ENCODE peak calls at places on chromosomes 13 and 19, in ten cellular contexts. One of them, this sample, is unnamed.

GRCh38 chr19:50501568-50502475 is 9.2 kb downstream of the JOSD2 start:
- DNase-seq in WTC11: no peak
- DNase-seq in uterus: no peak
- DNase-seq in A549: no peak
- DNase-seq in endothelial cell: no peak
- DNase-seq in BJ: no peak
- DNase-seq in thoracic aorta: no peak
- DNase-seq in omental fat pad: no peak
- DNase-seq in foreskin fibroblast: no peak
- DNase-seq in K562: no peak
- DNase-seq in this sample: no peak

GRCh38 chr19:49564616-49565045 is 15.7 kb downstream of the NOSIP start:
- DNase-seq in WTC11: no peak
- DNase-seq in uterus: no peak
- DNase-seq in A549: no peak
- DNase-seq in endothelial cell: no peak
- DNase-seq in BJ: no peak
- DNase-seq in thoracic aorta: no peak
- DNase-seq in omental fat pad: no peak
- DNase-seq in foreskin fibroblast: no peak
- DNase-seq in K562: no peak
- DNase-seq in this sample: no peak

GRCh38 chr13:36601186-36601585 is 72.6 kb upstream of the SERTM1 start:
- DNase-seq in WTC11: no peak
- DNase-seq in uterus: no peak
- DNase-seq in A549: no peak
- DNase-seq in endothelial cell: no peak
- DNase-seq in BJ: no peak
- DNase-seq in thoracic aorta: no peak
- DNase-seq in omental fat pad: no peak
- DNase-seq in foreskin fibroblast: no peak
- DNase-seq in K562: no peak
- DNase-seq in this sample: no peak

GRCh38 chr19:16026131-16026530 is 50.2 kb upstream of the TPM4 start:
- DNase-seq in WTC11: no peak
- DNase-seq in uterus: no peak
- DNase-seq in A549: no peak
- DNase-seq in endothelial cell: no peak
- DNase-seq in BJ: no peak
- DNase-seq in thoracic aorta: no peak
- DNase-seq in omental fat pad: no peak
- DNase-seq in foreskin fibroblast: no peak
- DNase-seq in K562: no peak
- DNase-seq in this sample: no peak

GRCh38 chr19:7177926-7178325 is 108.4 kb downstream of the ZNF557 start:
- DNase-seq in WTC11: no peak
- DNase-seq in uterus: peak
- DNase-seq in A549: no peak
- DNase-seq in endothelial cell: no peak
- DNase-seq in BJ: no peak
- DNase-seq in thoracic aorta: no peak
- DNase-seq in omental fat pad: no peak
- DNase-seq in foreskin fibroblast: peak
- DNase-seq in K562: no peak
- DNase-seq in this sample: no peak

GRCh38 chr19:13163609-13164364 is 13.6 kb downstream of the IER2 start:
- DNase-seq in WTC11: peak
- DNase-seq in uterus: peak
- DNase-seq in A549: peak
- DNase-seq in endothelial cell: peak
- DNase-seq in BJ: peak
- DNase-seq in thoracic aorta: no peak
- DNase-seq in omental fat pad: no peak
- DNase-seq in foreskin fibroblast: peak
- DNase-seq in K562: peak
- DNase-seq in this sample: peak

GRCh38 chr19:1163283-1163933 is 10.7 kb downstream of the SBNO2 start:
- DNase-seq in WTC11: no peak
- DNase-seq in uterus: no peak
- DNase-seq in A549: no peak
- DNase-seq in endothelial cell: no peak
- DNase-seq in BJ: no peak
- DNase-seq in thoracic aorta: no peak
- DNase-seq in omental fat pad: no peak
- DNase-seq in foreskin fibroblast: no peak
- DNase-seq in K562: no peak
- DNase-seq in this sample: no peak

GRCh38 chr19:37905936-37906867 is at the start of gene WDR87:
- DNase-seq in WTC11: peak
- DNase-seq in uterus: peak
- DNase-seq in A549: peak
- DNase-seq in endothelial cell: peak
- DNase-seq in BJ: no peak
- DNase-seq in thoracic aorta: no peak
- DNase-seq in omental fat pad: no peak
- DNase-seq in foreskin fibroblast: peak
- DNase-seq in K562: peak
- DNase-seq in this sample: peak

GRCh38 chr13:113087923-113088690 is 17.5 kb upstream of the F7 start:
- DNase-seq in WTC11: no peak
- DNase-seq in uterus: no peak
- DNase-seq in A549: no peak
- DNase-seq in endothelial cell: no peak
- DNase-seq in BJ: no peak
- DNase-seq in thoracic aorta: no peak
- DNase-seq in omental fat pad: no peak
- DNase-seq in foreskin fibroblast: no peak
- DNase-seq in K562: no peak
- DNase-seq in this sample: no peak

GRCh38 chr13:112684041-112684440 is 5.8 kb upstream of the ATP11A start:
- DNase-seq in WTC11: no peak
- DNase-seq in uterus: no peak
- DNase-seq in A549: no peak
- DNase-seq in endothelial cell: no peak
- DNase-seq in BJ: no peak
- DNase-seq in thoracic aorta: no peak
- DNase-seq in omental fat pad: no peak
- DNase-seq in foreskin fibroblast: no peak
- DNase-seq in K562: no peak
- DNase-seq in this sample: no peak

GRCh38 chr13:99103536-99103935 is 97.1 kb upstream of the UBAC2 start:
- DNase-seq in WTC11: no peak
- DNase-seq in uterus: no peak
- DNase-seq in A549: no peak
- DNase-seq in endothelial cell: no peak
- DNase-seq in BJ: no peak
- DNase-seq in thoracic aorta: no peak
- DNase-seq in omental fat pad: no peak
- DNase-seq in foreskin fibroblast: no peak
- DNase-seq in K562: no peak
- DNase-seq in this sample: no peak

GRCh38 chr19:10191347-10191746 is 3.4 kb downstream of the DNMT1 start:
- DNase-seq in WTC11: no peak
- DNase-seq in uterus: peak
- DNase-seq in A549: peak
- DNase-seq in endothelial cell: peak
- DNase-seq in BJ: peak
- DNase-seq in thoracic aorta: no peak
- DNase-seq in omental fat pad: no peak
- DNase-seq in foreskin fibroblast: peak
- DNase-seq in K562: no peak
- DNase-seq in this sample: no peak

GRCh38 chr19:29845576-29846176 is 33.9 kb downstream of the CCNE1 start:
- DNase-seq in WTC11: no peak
- DNase-seq in uterus: peak
- DNase-seq in A549: peak
- DNase-seq in endothelial cell: no peak
- DNase-seq in BJ: no peak
- DNase-seq in thoracic aorta: no peak
- DNase-seq in omental fat pad: no peak
- DNase-seq in foreskin fibroblast: peak
- DNase-seq in K562: peak
- DNase-seq in this sample: no peak

GRCh38 chr19:8610041-8610927 is at the start of gene ADAMTS10:
- DNase-seq in WTC11: peak
- DNase-seq in uterus: peak
- DNase-seq in A549: no peak
- DNase-seq in endothelial cell: peak
- DNase-seq in BJ: no peak
- DNase-seq in thoracic aorta: no peak
- DNase-seq in omental fat pad: no peak
- DNase-seq in foreskin fibroblast: peak
- DNase-seq in K562: no peak
- DNase-seq in this sample: peak

GRCh38 chr13:27338816-27339215 is 68.2 kb downstream of the RASL11A start:
- DNase-seq in WTC11: peak
- DNase-seq in uterus: no peak
- DNase-seq in A549: peak
- DNase-seq in endothelial cell: peak
- DNase-seq in BJ: no peak
- DNase-seq in thoracic aorta: no peak
- DNase-seq in omental fat pad: no peak
- DNase-seq in foreskin fibroblast: no peak
- DNase-seq in K562: peak
- DNase-seq in this sample: no peak

GRCh38 chr13:100540621-100541020 is 48.0 kb downstream of the GGACT start:
- DNase-seq in WTC11: no peak
- DNase-seq in uterus: no peak
- DNase-seq in A549: no peak
- DNase-seq in endothelial cell: no peak
- DNase-seq in BJ: no peak
- DNase-seq in thoracic aorta: no peak
- DNase-seq in omental fat pad: no peak
- DNase-seq in foreskin fibroblast: peak
- DNase-seq in K562: no peak
- DNase-seq in this sample: no peak

GRCh38 chr19:54014920-54015560 is 23.6 kb downstream of the CACNG6 start:
- DNase-seq in WTC11: no peak
- DNase-seq in uterus: no peak
- DNase-seq in A549: no peak
- DNase-seq in endothelial cell: no peak
- DNase-seq in BJ: no peak
- DNase-seq in thoracic aorta: no peak
- DNase-seq in omental fat pad: no peak
- DNase-seq in foreskin fibroblast: no peak
- DNase-seq in K562: no peak
- DNase-seq in this sample: peak

GRCh38 chr13:103762523-103762922 is 696.3 kb upstream of the SLC10A2 start:
- DNase-seq in WTC11: no peak
- DNase-seq in uterus: no peak
- DNase-seq in A549: no peak
- DNase-seq in endothelial cell: no peak
- DNase-seq in BJ: no peak
- DNase-seq in thoracic aorta: no peak
- DNase-seq in omental fat pad: no peak
- DNase-seq in foreskin fibroblast: no peak
- DNase-seq in K562: no peak
- DNase-seq in this sample: no peak
- TF ChIP-seq CTCF in WTC11: no peak
- TF ChIP-seq CTCF in uterus: no peak
- TF ChIP-seq CTCF in A549: no peak
- TF ChIP-seq CTCF in endothelial cell: peak
- TF ChIP-seq CTCF in BJ: no peak
- TF ChIP-seq CTCF in thoracic aorta: no peak
- TF ChIP-seq CTCF in omental fat pad: no peak
- TF ChIP-seq CTCF in foreskin fibroblast: no peak
- TF ChIP-seq CTCF in K562: no peak
- TF ChIP-seq CTCF in this sample: no peak

DNA sequence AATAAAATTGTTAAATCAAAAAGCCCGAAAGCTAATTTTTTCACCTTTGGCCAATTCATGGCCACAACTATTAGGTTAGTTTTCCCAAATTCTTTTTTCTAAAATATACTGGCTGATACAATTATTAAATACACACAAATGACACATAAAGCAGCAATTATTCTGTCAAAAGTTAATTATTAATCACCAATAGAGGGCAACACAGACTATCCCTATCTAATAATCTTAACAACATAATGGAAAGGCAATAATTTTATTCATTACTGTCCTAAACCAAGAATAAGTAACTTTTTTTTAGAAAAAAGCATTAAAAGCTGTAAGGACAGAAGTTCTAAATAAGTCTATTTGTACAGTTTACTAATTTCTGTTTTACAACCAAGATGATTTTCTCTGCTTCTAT is 51.7 kb downstream of the KATNAL1 start:
- DNase-seq in WTC11: no peak
- DNase-seq in uterus: no peak
- DNase-seq in A549: no peak
- DNase-seq in endothelial cell: no peak
- DNase-seq in BJ: no peak
- DNase-seq in thoracic aorta: no peak
- DNase-seq in omental fat pad: no peak
- DNase-seq in foreskin fibroblast: peak
- DNase-seq in K562: no peak
- DNase-seq in this sample: no peak
- TF ChIP-seq CTCF in WTC11: no peak
- TF ChIP-seq CTCF in uterus: no peak
- TF ChIP-seq CTCF in A549: no peak
- TF ChIP-seq CTCF in endothelial cell: no peak
- TF ChIP-seq CTCF in BJ: no peak
- TF ChIP-seq CTCF in thoracic aorta: peak
- TF ChIP-seq CTCF in omental fat pad: no peak
- TF ChIP-seq CTCF in foreskin fibroblast: no peak
- TF ChIP-seq CTCF in K562: no peak
- TF ChIP-seq CTCF in this sample: no peak

GRCh38 chr13:104898484-104898883 is 1637.0 kb downstream of the EFNB2 start:
- DNase-seq in WTC11: no peak
- DNase-seq in uterus: no peak
- DNase-seq in A549: no peak
- DNase-seq in endothelial cell: no peak
- DNase-seq in BJ: no peak
- DNase-seq in thoracic aorta: no peak
- DNase-seq in omental fat pad: no peak
- DNase-seq in foreskin fibroblast: no peak
- DNase-seq in K562: no peak
- DNase-seq in this sample: no peak

GRCh38 chr13:104900186-104900817 is 1635.2 kb downstream of the EFNB2 start:
- DNase-seq in WTC11: no peak
- DNase-seq in uterus: no peak
- DNase-seq in A549: no peak
- DNase-seq in endothelial cell: no peak
- DNase-seq in BJ: no peak
- DNase-seq in thoracic aorta: no peak
- DNase-seq in omental fat pad: no peak
- DNase-seq in foreskin fibroblast: peak
- DNase-seq in K562: no peak
- DNase-seq in this sample: no peak
- TF ChIP-seq CTCF in WTC11: no peak
- TF ChIP-seq CTCF in uterus: no peak
- TF ChIP-seq CTCF in A549: no peak
- TF ChIP-seq CTCF in endothelial cell: no peak
- TF ChIP-seq CTCF in BJ: no peak
- TF ChIP-seq CTCF in thoracic aorta: no peak
- TF ChIP-seq CTCF in omental fat pad: no peak
- TF ChIP-seq CTCF in foreskin fibroblast: no peak
- TF ChIP-seq CTCF in K562: no peak
- TF ChIP-seq CTCF in this sample: no peak

DNA sequence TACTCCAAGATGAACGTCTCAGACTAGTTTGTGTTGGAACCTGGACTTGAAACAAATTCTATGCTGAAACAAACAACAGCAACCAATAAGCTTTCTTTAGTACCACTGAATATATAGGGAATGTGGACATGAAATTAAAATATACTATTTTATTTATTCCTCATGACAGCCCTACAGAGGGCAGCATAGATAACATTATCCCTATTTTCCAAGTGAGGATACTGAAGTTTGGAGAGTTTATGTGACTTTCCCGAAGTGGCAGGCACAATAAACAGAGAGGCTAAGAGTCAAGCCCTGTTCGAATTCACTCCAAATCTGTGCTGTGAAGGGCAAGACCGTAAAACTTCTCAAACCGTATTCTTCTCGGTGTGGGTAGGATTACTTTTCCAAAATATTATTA is 509.9 kb upstream of the GPC6 start:
- DNase-seq in WTC11: no peak
- DNase-seq in uterus: no peak
- DNase-seq in A549: no peak
- DNase-seq in endothelial cell: no peak
- DNase-seq in BJ: no peak
- DNase-seq in thoracic aorta: no peak
- DNase-seq in omental fat pad: no peak
- DNase-seq in foreskin fibroblast: peak
- DNase-seq in K562: no peak
- DNase-seq in this sample: no peak
- TF ChIP-seq CTCF in WTC11: no peak
- TF ChIP-seq CTCF in uterus: no peak
- TF ChIP-seq CTCF in A549: no peak
- TF ChIP-seq CTCF in endothelial cell: peak
- TF ChIP-seq CTCF in BJ: no peak
- TF ChIP-seq CTCF in thoracic aorta: peak
- TF ChIP-seq CTCF in omental fat pad: no peak
- TF ChIP-seq CTCF in foreskin fibroblast: peak
- TF ChIP-seq CTCF in K562: no peak
- TF ChIP-seq CTCF in this sample: no peak

This sample was measured in nephron progenitor cell.